ENCODE peak calls at places on chromosomes 13 and 19, in five cellular contexts. J, A, T, X and Z are unnamed samples. For H3K4me1 and H3K9me3, the result is how much of the 10 kb centered on the place peaks cover.

GRCh38 chr19:13696839-13697238 is 67.5 kb upstream of the MRI1 start:
- DNase-seq in J (no peak), A (no peak), T (no peak), X (no peak), Z (no peak)

GRCh38 chr19:32676186-32676894 is 692 bp downstream of the RGS9BP start:
- DNase-seq in J (no peak), A (no peak), T (peak), X (peak), Z (peak)

GRCh38 chr19:33264881-33265445 is 37.4 kb downstream of the CEBPA start:
- DNase-seq in J (no peak), A (no peak), T (no peak), X (no peak), Z (no peak)

GRCh38 chr13:56347014-56347413 is 793.7 kb upstream of the PRR20A start:
- DNase-seq in J (no peak), A (no peak), T (no peak), X (no peak), Z (no peak)

GRCh38 chr13:105107781-105108180 is 1427.7 kb downstream of the EFNB2 start:
- DNase-seq in J (no peak), A (no peak), T (no peak), X (no peak), Z (no peak)

GRCh38 chr19:290539-291521 is at the start of gene PLPP2:
- DNase-seq in J (peak), A (peak), T (peak), X (no peak), Z (no peak)

GRCh38 chr13:37995052-37995451 is 125.5 kb upstream of the TRPC4 start:
- DNase-seq in J (no peak), A (no peak), T (no peak), X (no peak), Z (no peak)

GRCh38 chr13:22789027-22789593 is 391.7 kb upstream of the SGCG start:
- DNase-seq in J (no peak), A (no peak), T (no peak), X (no peak), Z (no peak)

GRCh38 chr13:50685491-50685890 is 158.0 kb downstream of the DLEU7 start:
- DNase-seq in J (no peak), A (no peak), T (no peak), X (no peak), Z (peak)

GRCh38 chr19:56333506-56333905 is 18.9 kb upstream of the ZSCAN5A start:
- DNase-seq in J (no peak), A (peak), T (peak), X (peak), Z (no peak)

GRCh38 chr19:54937926-54938325 is 9.4 kb downstream of the NLRP7 start:
- DNase-seq in J (no peak), A (no peak), T (no peak), X (no peak), Z (no peak)

GRCh38 chr19:51093066-51093465 is 10.4 kb upstream of the KLK14 start:
- DNase-seq in J (no peak), A (no peak), T (no peak), X (no peak), Z (no peak)

GRCh38 chr19:23071087-23071511 is 45.7 kb upstream of the ZNF730 start:
- DNase-seq in J (no peak), A (no peak), T (peak), X (no peak), Z (peak)

GRCh38 chr19:2167896-2168618 is 4.3 kb downstream of the DOT1L start:
- DNase-seq in J (no peak), A (peak), T (no peak), X (no peak), Z (peak)

GRCh38 chr13:75165543-75166230 is 316.3 kb downstream of the TBC1D4 start:
- DNase-seq in J (no peak), A (no peak), T (no peak), X (no peak), Z (no peak)

DNA sequence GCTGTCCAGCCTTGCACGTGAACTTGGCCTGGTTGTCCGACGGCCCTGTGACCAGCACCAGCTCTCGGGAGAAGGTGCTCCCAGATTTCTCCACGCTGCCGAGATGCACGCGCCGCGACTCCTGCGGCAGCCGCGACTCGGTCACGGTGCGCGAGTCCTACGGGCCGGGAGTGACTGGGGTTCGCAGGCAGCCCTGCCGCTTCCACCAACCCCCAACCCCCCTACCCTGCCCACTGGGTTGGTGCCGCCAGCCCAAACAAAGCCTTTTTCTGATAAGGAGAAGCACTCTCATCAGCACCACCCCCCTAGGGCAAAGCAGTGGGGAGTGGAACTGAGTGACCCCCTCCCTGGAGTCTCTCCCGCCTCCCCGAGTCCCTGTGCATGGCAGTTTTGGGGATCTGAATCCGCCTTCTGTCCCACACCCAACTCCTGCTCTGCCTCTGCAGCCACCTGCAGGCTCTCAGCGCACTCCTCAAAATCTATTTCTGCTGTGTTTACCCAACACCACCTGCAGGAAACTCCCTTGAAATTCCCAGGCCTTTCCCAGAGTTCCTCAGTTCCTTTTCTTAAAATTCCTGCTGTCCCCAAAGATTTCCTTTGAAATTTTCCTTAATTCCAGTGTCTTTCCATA is 6.2 kb downstream of the NPHS1 start:
- DNase-seq in J (no peak), A (no peak), T (no peak), X (no peak), Z (no peak)
- H3K4me3 ChIP-seq in J (peak), A (no peak), T (no peak), X (no peak), Z (peak)

GRCh38 chr19:30024091-30024490 is 82.1 kb downstream of the URI1 start:
- DNase-seq in J (no peak), A (no peak), T (no peak), X (no peak), Z (no peak)

GRCh38 chr19:30029721-30030510 is 87.9 kb downstream of the URI1 start:
- DNase-seq in J (no peak), A (no peak), T (no peak), X (no peak), Z (no peak)

GRCh38 chr19:30026933-30027332 is 84.9 kb downstream of the URI1 start:
- DNase-seq in J (no peak), A (no peak), T (no peak), X (no peak), Z (no peak)

GRCh38 chr19:30028992-30029343 is 86.9 kb downstream of the URI1 start:
- DNase-seq in J (no peak), A (no peak), T (no peak), X (no peak), Z (no peak)

GRCh38 chr19:30028118-30028991 is 86.3 kb downstream of the URI1 start:
- DNase-seq in J (no peak), A (no peak), T (no peak), X (no peak), Z (no peak)
- H3K4me1 ChIP-seq in J (under half), A (under half), T (under half), X (under half), Z (under half)

DNA sequence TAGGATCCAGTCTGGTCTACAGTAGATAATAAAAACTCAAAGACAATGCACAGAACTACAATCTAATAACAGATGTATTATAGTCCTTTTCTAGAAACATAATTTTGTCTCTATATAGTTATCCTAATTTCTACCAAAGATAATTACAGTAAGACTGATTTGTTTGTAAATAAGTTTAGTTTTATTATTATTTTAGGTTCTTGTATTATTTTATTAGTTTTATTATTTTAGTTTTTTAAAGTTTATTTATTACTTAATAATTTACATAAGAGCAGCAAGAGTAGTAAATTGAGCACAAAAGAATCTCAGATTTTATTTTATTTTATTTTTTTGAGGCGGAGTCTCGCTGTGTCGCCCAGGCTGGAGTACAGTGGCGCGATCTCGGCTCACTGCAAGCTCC is 22.3 kb upstream of the ZNF227 start:
- DNase-seq in J (no peak), A (no peak), T (no peak), X (no peak), Z (no peak)
- H3K9me3 ChIP-seq in J (under half), A (under half), T (under half), X (under half), Z (under half)

GRCh38 chr19:35267818-35268545 is 780 bp upstream of the USF2 start:
- DNase-seq in J (no peak), A (peak), T (peak), X (peak), Z (peak)

GRCh38 chr19:35266904-35267817 is 1.6 kb upstream of the USF2 start:
- DNase-seq in J (no peak), A (peak), T (peak), X (no peak), Z (peak)

GRCh38 chr19:35264281-35265125 is 4.3 kb upstream of the USF2 start:
- DNase-seq in J (no peak), A (peak), T (no peak), X (no peak), Z (peak)

GRCh38 chr19:35265126-35265995 is 3.4 kb upstream of the USF2 start:
- DNase-seq in J (no peak), A (no peak), T (no peak), X (no peak), Z (peak)

GRCh38 chr19:35266149-35266903 is 2.4 kb upstream of the USF2 start:
- DNase-seq in J (no peak), A (no peak), T (no peak), X (no peak), Z (peak)
- H3K4me3 ChIP-seq in J (no peak), A (peak), T (peak), X (no peak), Z (no peak)

GRCh38 chr13:27309401-27309958 is 38.9 kb downstream of the RASL11A start:
- DNase-seq in J (no peak), A (no peak), T (no peak), X (no peak), Z (no peak)

GRCh38 chr13:27308941-27309340 is 38.3 kb downstream of the RASL11A start:
- DNase-seq in J (no peak), A (no peak), T (no peak), X (no peak), Z (no peak)

GRCh38 chr13:27304611-27305010 is 34.0 kb downstream of the RASL11A start:
- DNase-seq in J (no peak), A (no peak), T (no peak), X (no peak), Z (no peak)

GRCh38 chr13:27304099-27304498 is 33.5 kb downstream of the RASL11A start:
- DNase-seq in J (no peak), A (no peak), T (no peak), X (no peak), Z (no peak)

GRCh38 chr13:27306364-27306763 is 35.7 kb downstream of the RASL11A start:
- DNase-seq in J (no peak), A (no peak), T (no peak), X (no peak), Z (no peak)
- H3K4me1 ChIP-seq in J (under half), A (under half), T (under half), X (under half), Z (under half)